ENCODE peak calls at places on chromosomes 16 and 17, in ten cellular contexts. One of them, this sample, is unnamed.

GRCh38 chr17:80499536-80499935 is 23.1 kb upstream of the NPTX1 start:
- DNase-seq in endothelial cell of umbilical vein: no peak
- DNase-seq in IMR-90: no peak
- DNase-seq in H54: no peak
- DNase-seq in heart left ventricle: no peak
- DNase-seq in lower leg skin: no peak
- DNase-seq in GM12892: no peak
- DNase-seq in A549: no peak
- DNase-seq in sigmoid colon: no peak
- DNase-seq in ovary: no peak
- DNase-seq in this sample: no peak

GRCh38 chr16:17204248-17205043 is 266.3 kb downstream of the XYLT1 start:
- DNase-seq in endothelial cell of umbilical vein: no peak
- DNase-seq in IMR-90: no peak
- DNase-seq in H54: no peak
- DNase-seq in heart left ventricle: no peak
- DNase-seq in lower leg skin: no peak
- DNase-seq in GM12892: no peak
- DNase-seq in A549: no peak
- DNase-seq in sigmoid colon: no peak
- DNase-seq in ovary: no peak
- DNase-seq in this sample: no peak

GRCh38 chr17:10156579-10157488 is 41.6 kb downstream of the GAS7 start:
- DNase-seq in endothelial cell of umbilical vein: no peak
- DNase-seq in IMR-90: no peak
- DNase-seq in H54: no peak
- DNase-seq in heart left ventricle: peak
- DNase-seq in lower leg skin: peak
- DNase-seq in GM12892: peak
- DNase-seq in A549: no peak
- DNase-seq in sigmoid colon: peak
- DNase-seq in ovary: no peak
- DNase-seq in this sample: peak

GRCh38 chr16:48330133-48330846 is 54.9 kb downstream of the SIAH1 start:
- DNase-seq in endothelial cell of umbilical vein: no peak
- DNase-seq in IMR-90: peak
- DNase-seq in H54: no peak
- DNase-seq in heart left ventricle: no peak
- DNase-seq in lower leg skin: no peak
- DNase-seq in GM12892: no peak
- DNase-seq in A549: no peak
- DNase-seq in sigmoid colon: no peak
- DNase-seq in ovary: no peak
- DNase-seq in this sample: no peak

GRCh38 chr16:87044031-87044380 is 273.2 kb downstream of the C16orf95 start:
- DNase-seq in endothelial cell of umbilical vein: no peak
- DNase-seq in IMR-90: peak
- DNase-seq in H54: peak
- DNase-seq in heart left ventricle: no peak
- DNase-seq in lower leg skin: no peak
- DNase-seq in GM12892: no peak
- DNase-seq in A549: peak
- DNase-seq in sigmoid colon: peak
- DNase-seq in ovary: no peak
- DNase-seq in this sample: no peak

GRCh38 chr17:41505836-41506767 is 690 bp upstream of the KRT13 start:
- DNase-seq in endothelial cell of umbilical vein: no peak
- DNase-seq in IMR-90: no peak
- DNase-seq in H54: no peak
- DNase-seq in heart left ventricle: no peak
- DNase-seq in lower leg skin: no peak
- DNase-seq in GM12892: no peak
- DNase-seq in A549: no peak
- DNase-seq in sigmoid colon: no peak
- DNase-seq in ovary: no peak
- DNase-seq in this sample: no peak

GRCh38 chr17:63448655-63449054 is 2.5 kb upstream of the CYB561 start:
- DNase-seq in endothelial cell of umbilical vein: peak
- DNase-seq in IMR-90: no peak
- DNase-seq in H54: no peak
- DNase-seq in heart left ventricle: no peak
- DNase-seq in lower leg skin: no peak
- DNase-seq in GM12892: no peak
- DNase-seq in A549: no peak
- DNase-seq in sigmoid colon: no peak
- DNase-seq in ovary: no peak
- DNase-seq in this sample: no peak

GRCh38 chr17:67420994-67421393 is 43.9 kb downstream of the PITPNC1 start:
- DNase-seq in endothelial cell of umbilical vein: no peak
- DNase-seq in IMR-90: no peak
- DNase-seq in H54: no peak
- DNase-seq in heart left ventricle: no peak
- DNase-seq in lower leg skin: no peak
- DNase-seq in GM12892: no peak
- DNase-seq in A549: no peak
- DNase-seq in sigmoid colon: no peak
- DNase-seq in ovary: no peak
- DNase-seq in this sample: no peak

GRCh38 chr16:87437911-87438610 is 45.9 kb downstream of the MAP1LC3B start:
- DNase-seq in endothelial cell of umbilical vein: no peak
- DNase-seq in IMR-90: peak
- DNase-seq in H54: no peak
- DNase-seq in heart left ventricle: no peak
- DNase-seq in lower leg skin: no peak
- DNase-seq in GM12892: no peak
- DNase-seq in A549: no peak
- DNase-seq in sigmoid colon: no peak
- DNase-seq in ovary: no peak
- DNase-seq in this sample: no peak

GRCh38 chr16:78894872-78895271 is 705.7 kb downstream of the MAF start:
- DNase-seq in endothelial cell of umbilical vein: no peak
- DNase-seq in IMR-90: no peak
- DNase-seq in H54: no peak
- DNase-seq in heart left ventricle: no peak
- DNase-seq in lower leg skin: no peak
- DNase-seq in GM12892: no peak
- DNase-seq in A549: no peak
- DNase-seq in sigmoid colon: no peak
- DNase-seq in ovary: no peak
- DNase-seq in this sample: no peak

DNA sequence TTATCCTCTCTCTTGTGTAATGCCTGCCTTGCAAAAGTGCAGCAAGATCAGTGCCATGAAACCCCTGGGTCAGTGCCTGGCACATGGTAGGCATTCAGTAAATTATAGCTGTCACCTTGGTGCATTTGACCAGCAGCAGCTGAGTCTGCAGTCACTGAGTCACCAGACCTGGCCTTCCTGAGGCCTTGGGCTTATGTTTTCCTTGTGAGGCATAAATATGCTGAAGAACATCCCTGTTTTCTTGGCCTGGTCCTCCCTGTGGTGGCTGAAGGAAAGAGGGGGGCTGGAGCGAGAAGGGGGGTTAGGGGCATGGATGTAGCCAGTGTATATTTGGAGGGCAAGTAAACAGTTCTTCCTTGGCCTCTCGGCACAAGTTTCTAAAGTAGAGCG is 26.4 kb downstream of the EPN2 start:
- DNase-seq in endothelial cell of umbilical vein: peak
- DNase-seq in IMR-90: peak
- DNase-seq in H54: peak
- DNase-seq in heart left ventricle: peak
- DNase-seq in lower leg skin: no peak
- DNase-seq in GM12892: no peak
- DNase-seq in A549: no peak
- DNase-seq in sigmoid colon: peak
- DNase-seq in ovary: no peak
- DNase-seq in this sample: no peak
- TF ChIP-seq POLR2A in endothelial cell of umbilical vein: no peak
- TF ChIP-seq POLR2A in IMR-90: no peak
- TF ChIP-seq POLR2A in H54: no peak
- TF ChIP-seq POLR2A in heart left ventricle: no peak
- TF ChIP-seq POLR2A in lower leg skin: no peak
- TF ChIP-seq POLR2A in GM12892: no peak
- TF ChIP-seq POLR2A in A549: no peak
- TF ChIP-seq POLR2A in sigmoid colon: no peak
- TF ChIP-seq POLR2A in ovary: no peak
- TF ChIP-seq POLR2A in this sample: no peak

GRCh38 chr16:30805370-30806169 is 18.6 kb upstream of the ZNF629 start:
- DNase-seq in endothelial cell of umbilical vein: peak
- DNase-seq in IMR-90: peak
- DNase-seq in H54: peak
- DNase-seq in heart left ventricle: peak
- DNase-seq in lower leg skin: peak
- DNase-seq in GM12892: peak
- DNase-seq in A549: peak
- DNase-seq in sigmoid colon: peak
- DNase-seq in ovary: peak
- DNase-seq in this sample: peak
- TF ChIP-seq POLR2A in endothelial cell of umbilical vein: peak
- TF ChIP-seq POLR2A in IMR-90: peak
- TF ChIP-seq POLR2A in H54: peak
- TF ChIP-seq POLR2A in heart left ventricle: peak
- TF ChIP-seq POLR2A in lower leg skin: peak
- TF ChIP-seq POLR2A in GM12892: no peak
- TF ChIP-seq POLR2A in A549: peak
- TF ChIP-seq POLR2A in sigmoid colon: peak
- TF ChIP-seq POLR2A in ovary: peak
- TF ChIP-seq POLR2A in this sample: peak

GRCh38 chr17:8835631-8836364 is 31.7 kb downstream of the PIK3R6 start:
- DNase-seq in endothelial cell of umbilical vein: no peak
- DNase-seq in IMR-90: no peak
- DNase-seq in H54: no peak
- DNase-seq in heart left ventricle: no peak
- DNase-seq in lower leg skin: peak
- DNase-seq in GM12892: no peak
- DNase-seq in A549: no peak
- DNase-seq in sigmoid colon: no peak
- DNase-seq in ovary: no peak
- DNase-seq in this sample: no peak

GRCh38 chr17:8836821-8837426 is 30.6 kb downstream of the PIK3R6 start:
- DNase-seq in endothelial cell of umbilical vein: no peak
- DNase-seq in IMR-90: no peak
- DNase-seq in H54: no peak
- DNase-seq in heart left ventricle: no peak
- DNase-seq in lower leg skin: peak
- DNase-seq in GM12892: no peak
- DNase-seq in A549: no peak
- DNase-seq in sigmoid colon: peak
- DNase-seq in ovary: no peak
- DNase-seq in this sample: no peak

GRCh38 chr17:8837438-8838075 is 29.9 kb downstream of the PIK3R6 start:
- DNase-seq in endothelial cell of umbilical vein: no peak
- DNase-seq in IMR-90: no peak
- DNase-seq in H54: no peak
- DNase-seq in heart left ventricle: peak
- DNase-seq in lower leg skin: peak
- DNase-seq in GM12892: no peak
- DNase-seq in A549: no peak
- DNase-seq in sigmoid colon: peak
- DNase-seq in ovary: no peak
- DNase-seq in this sample: no peak

GRCh38 chr17:8832711-8833352 is 33.7 kb upstream of the MFSD6L start:
- DNase-seq in endothelial cell of umbilical vein: no peak
- DNase-seq in IMR-90: no peak
- DNase-seq in H54: no peak
- DNase-seq in heart left ventricle: no peak
- DNase-seq in lower leg skin: peak
- DNase-seq in GM12892: peak
- DNase-seq in A549: peak
- DNase-seq in sigmoid colon: no peak
- DNase-seq in ovary: no peak
- DNase-seq in this sample: no peak

GRCh38 chr17:8835106-8835505 is 32.4 kb downstream of the PIK3R6 start:
- DNase-seq in endothelial cell of umbilical vein: no peak
- DNase-seq in IMR-90: no peak
- DNase-seq in H54: no peak
- DNase-seq in heart left ventricle: no peak
- DNase-seq in lower leg skin: no peak
- DNase-seq in GM12892: no peak
- DNase-seq in A549: no peak
- DNase-seq in sigmoid colon: no peak
- DNase-seq in ovary: no peak
- DNase-seq in this sample: no peak
- TF ChIP-seq POLR2A in endothelial cell of umbilical vein: no peak
- TF ChIP-seq POLR2A in IMR-90: no peak
- TF ChIP-seq POLR2A in H54: no peak
- TF ChIP-seq POLR2A in heart left ventricle: no peak
- TF ChIP-seq POLR2A in lower leg skin: no peak
- TF ChIP-seq POLR2A in GM12892: no peak
- TF ChIP-seq POLR2A in A549: no peak
- TF ChIP-seq POLR2A in sigmoid colon: no peak
- TF ChIP-seq POLR2A in ovary: no peak
- TF ChIP-seq POLR2A in this sample: no peak

GRCh38 chr17:8120520-8121443 is 2.5 kb upstream of the ALOXE3 start:
- DNase-seq in endothelial cell of umbilical vein: peak
- DNase-seq in IMR-90: peak
- DNase-seq in H54: no peak
- DNase-seq in heart left ventricle: peak
- DNase-seq in lower leg skin: peak
- DNase-seq in GM12892: no peak
- DNase-seq in A549: peak
- DNase-seq in sigmoid colon: peak
- DNase-seq in ovary: peak
- DNase-seq in this sample: peak
- TF ChIP-seq POLR2A in endothelial cell of umbilical vein: no peak
- TF ChIP-seq POLR2A in IMR-90: peak
- TF ChIP-seq POLR2A in H54: no peak
- TF ChIP-seq POLR2A in heart left ventricle: no peak
- TF ChIP-seq POLR2A in lower leg skin: no peak
- TF ChIP-seq POLR2A in GM12892: no peak
- TF ChIP-seq POLR2A in A549: peak
- TF ChIP-seq POLR2A in sigmoid colon: no peak
- TF ChIP-seq POLR2A in ovary: no peak
- TF ChIP-seq POLR2A in this sample: no peak